ENCODE peak calls at places on chromosomes 6 and 20, in five cellular contexts. M, F, B, W and I are unnamed samples.
A peak's percentile ranks its signal among the peaks of the same experiment; 100 is the strongest.

GRCh38 chr6:13635948-13636658 is 21.0 kb downstream of the NOL7 start:
- DNase-seq in M (no peak), F (no peak), B (no peak), W (no peak), I (no peak)

GRCh38 chr6:1485678-1486077 is 96.3 kb downstream of the FOXF2 start:
- DNase-seq in M (no peak), F (peak; percentile 87), B (peak; percentile 96), W (peak; percentile 90), I (peak; percentile 73)

GRCh38 chr6:121826156-121826810 is 390.8 kb downstream of the GJA1 start:
- DNase-seq in M (no peak), F (peak; percentile 72), B (peak; percentile 96), W (peak; percentile 92), I (peak; percentile 54)

GRCh38 chr6:23335894-23336293 is 766.5 kb downstream of the HDGFL1 start:
- DNase-seq in M (no peak), F (no peak), B (no peak), W (no peak), I (no peak)

GRCh38 chr20:62782893-62783278 is 13.4 kb upstream of the MRGBP start:
- DNase-seq in M (no peak), F (no peak), B (no peak), W (no peak), I (no peak)

GRCh38 chr20:33675127-33675954 is 1.1 kb upstream of the NECAB3 start:
- DNase-seq in M (no peak), F (no peak), B (peak; percentile 50), W (no peak), I (no peak)

GRCh38 chr6:169425628-169426370 is 172.2 kb upstream of the THBS2 start:
- DNase-seq in M (no peak), F (no peak), B (no peak), W (no peak), I (no peak)

GRCh38 chr6:6418421-6418820 is 98.0 kb upstream of the F13A1 start:
- DNase-seq in M (no peak), F (no peak), B (no peak), W (no peak), I (no peak)

GRCh38 chr6:156698239-156699016 is 78.8 kb upstream of the ARID1B start:
- DNase-seq in M (no peak), F (no peak), B (no peak), W (no peak), I (no peak)

GRCh38 chr20:64224344-64225165 is 31.0 kb upstream of the PCMTD2 start:
- DNase-seq in M (no peak), F (peak; percentile 32), B (peak; percentile 97), W (peak; percentile 81), I (peak; percentile 86)

GRCh38 chr6:151425561-151425960 is 26.4 kb downstream of the RMND1 start:
- DNase-seq in M (no peak), F (peak; percentile 58), B (no peak), W (no peak), I (no peak)

GRCh38 chr6:134331255-134331654 is 13.3 kb upstream of the SGK1 start:
- DNase-seq in M (no peak), F (no peak), B (peak; percentile 41), W (no peak), I (peak; percentile 15)

GRCh38 chr6:71678081-71678480 is 208.3 kb upstream of the RIMS1 start:
- DNase-seq in M (no peak), F (no peak), B (no peak), W (no peak), I (no peak)

GRCh38 chr20:64161595-64162238 is 2.5 kb upstream of the MYT1 start:
- DNase-seq in M (no peak), F (no peak), B (peak; percentile 54), W (no peak), I (peak; percentile 26)

GRCh38 chr6:44264154-44265002 is 973 bp downstream of the NFKBIE start:
- DNase-seq in M (no peak), F (no peak), B (peak; percentile 51), W (peak; percentile 54), I (no peak)

GRCh38 chr6:24933868-24934401 is 1.8 kb downstream of the RIPOR2 start:
- DNase-seq in M (no peak), F (no peak), B (peak; percentile 19), W (peak; percentile 23), I (no peak)

GRCh38 chr6:38259736-38260135 is 380.0 kb downstream of the BTBD9 start:
- DNase-seq in M (no peak), F (no peak), B (peak; percentile 87), W (peak; percentile 91), I (no peak)

GRCh38 chr20:3229798-3230197 is 9.2 kb downstream of the SLC4A11 start:
- DNase-seq in M (no peak), F (no peak), B (no peak), W (no peak), I (no peak)

GRCh38 chr6:149314325-149314724 is 3.2 kb upstream of the TAB2 start:
- DNase-seq in M (no peak), F (no peak), B (no peak), W (no peak), I (no peak)

GRCh38 chr6:46954819-46955520 is 33.2 kb upstream of the ADGRF5 start:
- DNase-seq in M (no peak), F (no peak), B (no peak), W (no peak), I (no peak)

GRCh38 chr6:107323133-107323785 is 136.1 kb downstream of the PDSS2 start:
- DNase-seq in M (no peak), F (no peak), B (peak; percentile 72), W (no peak), I (peak; percentile 16)

GRCh38 chr20:23037017-23037481 is 1.9 kb downstream of the SSTR4 start:
- DNase-seq in M (no peak), F (no peak), B (no peak), W (no peak), I (no peak)

GRCh38 chr6:46734867-46735719 is at the start of gene PLA2G7:
- DNase-seq in M (peak; percentile 29), F (no peak), B (peak; percentile 40), W (no peak), I (peak; percentile 8)

GRCh38 chr20:32062776-32063170 is 10.7 kb downstream of the HCK start:
- DNase-seq in M (peak; percentile 12), F (no peak), B (no peak), W (no peak), I (no peak)

GRCh38 chr6:28896505-28897392 is 27.0 kb downstream of the TRIM27 start:
- DNase-seq in M (peak; percentile 55), F (peak; percentile 22), B (peak; percentile 82), W (peak; percentile 83), I (peak; percentile 28)

GRCh38 chr6:143583542-143584330 is 72.2 kb upstream of the FUCA2 start:
- DNase-seq in M (no peak), F (no peak), B (peak; percentile 70), W (no peak), I (peak; percentile 76)

GRCh38 chr6:18327621-18328548 is 59.3 kb upstream of the RNF144B start:
- DNase-seq in M (no peak), F (no peak), B (no peak), W (no peak), I (no peak)

GRCh38 chr20:37383229-37383989 is 37.5 kb downstream of the SRC start:
- DNase-seq in M (no peak), F (peak; percentile 31), B (peak; percentile 88), W (peak; percentile 79), I (peak; percentile 70)

GRCh38 chr6:170273681-170274080 is 17.2 kb downstream of the DLL1 start:
- DNase-seq in M (no peak), F (no peak), B (no peak), W (no peak), I (no peak)